ENCODE peak calls at places on chromosome 15, in eight cellular contexts. T, Y, D, J, F, B, X and A are unnamed samples.

GRCh38 chr15:66237513-66238235 is 15.9 kb downstream of the MEGF11 start:
- DNase-seq in T (no peak), Y (no peak), D (no peak), J (no peak), F (no peak), B (no peak), X (no peak), A (no peak)

GRCh38 chr15:73851679-73852078 is 21.7 kb upstream of the TBC1D21 start:
- DNase-seq in T (peak; percentile 76), Y (no peak), D (peak; percentile 86), J (no peak), F (no peak), B (peak; percentile 23), X (peak; percentile 81), A (no peak)

GRCh38 chr15:63990449-63990848 is 55.8 kb downstream of the DAPK2 start:
- DNase-seq in T (no peak), Y (no peak), D (no peak), J (no peak), F (no peak), B (no peak), X (no peak), A (no peak)

GRCh38 chr15:82943176-82943575 is 9.3 kb downstream of the HOMER2 start:
- DNase-seq in T (no peak), Y (no peak), D (no peak), J (no peak), F (no peak), B (no peak), X (no peak), A (no peak)

GRCh38 chr15:31461911-31462480 is 135.4 kb downstream of the KLF13 start:
- DNase-seq in T (peak; percentile 45), Y (no peak), D (no peak), J (no peak), F (no peak), B (no peak), X (no peak), A (no peak)

GRCh38 chr15:73965730-73966103 is 26.4 kb downstream of the STOML1 start:
- DNase-seq in T (peak; percentile 69), Y (no peak), D (no peak), J (no peak), F (no peak), B (no peak), X (no peak), A (no peak)

GRCh38 chr15:39145854-39146253 is 435.0 kb upstream of the THBS1 start:
- DNase-seq in T (peak; percentile 63), Y (no peak), D (no peak), J (no peak), F (no peak), B (no peak), X (no peak), A (no peak)

GRCh38 chr15:81880314-81880713 is 165.5 kb downstream of the MEX3B start:
- DNase-seq in T (no peak), Y (no peak), D (no peak), J (no peak), F (no peak), B (no peak), X (no peak), A (no peak)

GRCh38 chr15:25481208-25481862 is 42.5 kb upstream of the UBE3A start:
- DNase-seq in T (no peak), Y (peak; percentile 31), D (no peak), J (no peak), F (no peak), B (no peak), X (no peak), A (peak; percentile 19)

GRCh38 chr15:78142332-78142731 is 6.8 kb upstream of the IDH3A start:
- DNase-seq in T (no peak), Y (no peak), D (no peak), J (no peak), F (no peak), B (no peak), X (no peak), A (no peak)

GRCh38 chr15:31435256-31435781 is 108.7 kb downstream of the KLF13 start:
- DNase-seq in T (peak; percentile 78), Y (peak; percentile 93), D (peak; percentile 80), J (peak; percentile 89), F (peak; percentile 90), B (peak; percentile 73), X (peak; percentile 91), A (peak; percentile 76)

GRCh38 chr15:80174017-80174746 is 21.4 kb downstream of the FAH start:
- DNase-seq in T (peak; percentile 64), Y (no peak), D (no peak), J (peak; percentile 61), F (no peak), B (no peak), X (peak; percentile 86), A (no peak)

GRCh38 chr15:67311751-67312150 is 57.2 kb downstream of the IQCH start:
- DNase-seq in T (no peak), Y (peak; percentile 38), D (no peak), J (no peak), F (no peak), B (no peak), X (no peak), A (no peak)

GRCh38 chr15:40323239-40323952 is at the start of gene INAFM2:
- DNase-seq in T (peak; percentile 97), Y (peak; percentile 96), D (peak; percentile 95), J (peak; percentile 96), F (peak; percentile 96), B (peak; percentile 70), X (peak; percentile 96), A (peak; percentile 95)

GRCh38 chr15:91879148-91879547 is 25.6 kb downstream of the SLCO3A1 start:
- DNase-seq in T (no peak), Y (no peak), D (no peak), J (no peak), F (no peak), B (no peak), X (no peak), A (no peak)

GRCh38 chr15:68818671-68819450 is 1.8 kb downstream of the ANP32A start:
- DNase-seq in T (peak; percentile 42), Y (peak; percentile 51), D (peak; percentile 69), J (peak; percentile 73), F (peak; percentile 88), B (peak; percentile 40), X (peak; percentile 45), A (peak; percentile 73)

GRCh38 chr15:60651155-60651554 is 172.2 kb upstream of the ICE2 start:
- DNase-seq in T (peak; percentile 23), Y (no peak), D (no peak), J (no peak), F (no peak), B (no peak), X (peak; percentile 37), A (no peak)

GRCh38 chr15:71386448-71387236 is 271.4 kb downstream of the THSD4 start:
- DNase-seq in T (peak; percentile 69), Y (no peak), D (peak; percentile 37), J (no peak), F (no peak), B (peak; percentile 14), X (peak; percentile 59), A (no peak)
- TF ChIP-seq CTCF in T (peak; percentile 57), Y (peak; percentile 12), D (peak; percentile 65), J (peak; percentile 41), F (peak; percentile 28), B (peak; percentile 21), X (peak; percentile 44), A (peak; percentile 7)

DNA sequence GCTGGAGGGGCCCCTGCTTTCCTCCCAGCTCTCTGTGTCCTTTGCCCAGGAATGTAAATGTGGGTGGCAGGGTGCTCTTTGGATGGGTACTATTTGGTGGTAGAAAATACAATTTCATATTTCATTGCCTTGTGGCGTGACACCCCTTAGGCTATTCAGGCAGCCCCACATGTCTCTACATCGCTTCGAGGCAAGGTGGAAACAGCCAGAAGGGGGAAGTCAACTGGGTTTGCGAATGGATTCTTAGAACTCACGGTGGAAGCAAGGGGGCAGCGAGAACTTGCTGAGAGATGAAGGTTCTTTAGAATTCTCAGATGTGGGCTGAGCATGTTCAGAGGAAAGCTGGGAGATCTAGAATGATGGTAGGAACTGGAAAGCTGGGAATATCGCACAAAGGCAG is 25.3 kb downstream of the PLA2G4D start:
- DNase-seq in T (no peak), Y (no peak), D (no peak), J (no peak), F (no peak), B (no peak), X (no peak), A (no peak)
- TF ChIP-seq CTCF in T (peak; percentile 15), Y (peak; percentile 35), D (no peak), J (no peak), F (no peak), B (no peak), X (no peak), A (no peak)

DNA sequence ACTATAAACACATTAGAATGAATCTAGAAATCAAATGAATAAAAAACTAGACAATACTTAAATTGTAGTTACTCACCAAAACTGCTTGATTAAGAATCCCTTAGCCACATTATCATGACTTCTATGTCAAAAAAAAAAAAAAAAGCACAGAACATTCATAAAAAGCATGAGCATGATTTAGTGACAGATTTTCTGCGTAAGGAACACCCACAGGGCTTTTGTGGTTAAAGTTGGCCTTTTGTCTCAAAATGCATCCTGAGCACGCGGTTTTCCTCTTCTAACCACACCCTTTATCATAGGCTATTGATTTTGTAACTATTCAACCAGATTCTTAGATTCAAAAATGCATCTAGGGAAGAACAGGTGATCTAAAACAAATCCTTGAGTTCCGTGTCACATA is 334.0 kb upstream of the NR2F2 start:
- DNase-seq in T (no peak), Y (no peak), D (no peak), J (no peak), F (no peak), B (no peak), X (no peak), A (no peak)
- TF ChIP-seq CTCF in T (no peak), Y (no peak), D (no peak), J (no peak), F (no peak), B (no peak), X (no peak), A (no peak)

GRCh38 chr15:56425276-56425675 is 39.7 kb downstream of the MNS1 start:
- DNase-seq in T (no peak), Y (no peak), D (no peak), J (no peak), F (no peak), B (no peak), X (no peak), A (no peak)

GRCh38 chr15:56432304-56432703 is 32.6 kb downstream of the MNS1 start:
- DNase-seq in T (no peak), Y (no peak), D (no peak), J (no peak), F (no peak), B (no peak), X (no peak), A (no peak)

GRCh38 chr15:56425976-56426375 is 39.0 kb downstream of the MNS1 start:
- DNase-seq in T (no peak), Y (no peak), D (no peak), J (no peak), F (no peak), B (no peak), X (no peak), A (no peak)

DNA sequence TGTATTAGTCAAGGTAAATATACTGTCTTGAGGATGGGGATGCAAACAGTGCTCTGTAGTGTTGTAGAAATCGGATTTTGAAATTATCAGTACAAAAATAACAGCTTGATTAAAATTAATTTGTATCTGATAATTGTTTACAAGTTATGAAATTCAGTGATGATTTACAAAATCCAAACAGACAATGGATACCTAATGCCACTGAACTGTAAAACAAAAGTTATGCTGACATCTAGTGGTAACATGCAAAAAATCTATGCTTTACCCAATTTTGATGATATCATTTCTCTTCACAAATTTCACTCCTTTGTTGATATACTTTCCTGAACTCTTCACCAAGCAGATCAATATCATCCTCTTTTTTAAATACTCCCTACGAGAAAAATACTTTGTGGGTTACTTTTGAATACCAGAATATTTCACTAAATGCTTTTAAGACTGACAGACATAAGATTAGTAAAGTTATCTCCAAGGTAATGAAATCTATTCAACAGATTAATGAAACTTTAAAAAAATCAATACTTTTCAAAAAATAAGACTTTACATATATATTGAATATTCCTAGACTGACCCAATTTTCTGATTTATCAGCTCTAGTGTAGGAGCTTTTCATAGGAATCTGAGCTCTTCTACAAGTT is 36.0 kb downstream of the MNS1 start:
- DNase-seq in T (peak; percentile 61), Y (no peak), D (peak; percentile 16), J (no peak), F (no peak), B (no peak), X (peak; percentile 67), A (no peak)
- TF ChIP-seq CTCF in T (peak; percentile 54), Y (peak; percentile 9), D (peak; percentile 68), J (peak; percentile 47), F (no peak), B (peak; percentile 46), X (peak; percentile 51), A (peak; percentile 55)